ENCODE peak calls at places on chromosomes 1 and 21, in eight cellular contexts. One of them, this sample, is unnamed.

GRCh38 chr1:3984586-3984985 is 84.5 kb upstream of the C1orf174 start:
- DNase-seq in upper lobe of right lung: no peak
- DNase-seq in Kasumi-1: no peak
- DNase-seq in GM13976: no peak
- DNase-seq in GM12865: no peak
- DNase-seq in LoVo: no peak
- DNase-seq in fibroblast of lung: no peak
- DNase-seq in adipocyte: no peak
- DNase-seq in this sample: no peak

GRCh38 chr1:77288275-77288674 is 6.5 kb downstream of the AK5 start:
- DNase-seq in adipocyte: peak; percentile 46
- DNase-seq in GM13976: no peak
- DNase-seq in GM12865: no peak
- DNase-seq in Kasumi-1: no peak
- DNase-seq in LoVo: no peak
- DNase-seq in upper lobe of right lung: no peak
- DNase-seq in fibroblast of lung: peak; percentile 34
- DNase-seq in this sample: no peak

GRCh38 chr21:44456915-44457736 is 1.8 kb downstream of the LRRC3 start:
- DNase-seq in upper lobe of right lung: peak; percentile 64
- DNase-seq in fibroblast of lung: no peak
- DNase-seq in adipocyte: no peak
- DNase-seq in Kasumi-1: no peak
- DNase-seq in LoVo: no peak
- DNase-seq in GM13976: no peak
- DNase-seq in GM12865: no peak
- DNase-seq in this sample: no peak

GRCh38 chr1:22778842-22779520 is 68.3 kb downstream of the EPHB2 start:
- DNase-seq in GM13976: no peak
- DNase-seq in Kasumi-1: no peak
- DNase-seq in adipocyte: no peak
- DNase-seq in GM12865: no peak
- DNase-seq in fibroblast of lung: peak; percentile 51
- DNase-seq in LoVo: no peak
- DNase-seq in upper lobe of right lung: no peak
- DNase-seq in this sample: no peak

GRCh38 chr1:176102700-176103244 is 104.3 kb downstream of the COP1 start:
- DNase-seq in GM13976: no peak
- DNase-seq in upper lobe of right lung: no peak
- DNase-seq in Kasumi-1: no peak
- DNase-seq in LoVo: no peak
- DNase-seq in GM12865: no peak
- DNase-seq in fibroblast of lung: no peak
- DNase-seq in adipocyte: no peak
- DNase-seq in this sample: no peak

GRCh38 chr1:100107696-100108095 is 25.0 kb downstream of the SASS6 start:
- DNase-seq in adipocyte: no peak
- DNase-seq in GM13976: no peak
- DNase-seq in LoVo: no peak
- DNase-seq in upper lobe of right lung: no peak
- DNase-seq in GM12865: no peak
- DNase-seq in Kasumi-1: no peak
- DNase-seq in fibroblast of lung: no peak
- DNase-seq in this sample: no peak

GRCh38 chr21:36928960-36929359 is 37.5 kb downstream of the HLCS start:
- DNase-seq in GM13976: no peak
- DNase-seq in LoVo: no peak
- DNase-seq in upper lobe of right lung: no peak
- DNase-seq in Kasumi-1: no peak
- DNase-seq in GM12865: no peak
- DNase-seq in fibroblast of lung: no peak
- DNase-seq in adipocyte: no peak
- DNase-seq in this sample: no peak

GRCh38 chr21:36310016-36310415 is 10.0 kb upstream of the MORC3 start:
- DNase-seq in adipocyte: no peak
- DNase-seq in Kasumi-1: no peak
- DNase-seq in upper lobe of right lung: no peak
- DNase-seq in GM12865: peak; percentile 89
- DNase-seq in GM13976: peak; percentile 65
- DNase-seq in LoVo: no peak
- DNase-seq in fibroblast of lung: no peak
- DNase-seq in this sample: no peak

GRCh38 chr1:104921552-104921951 is 1171.9 kb downstream of the AMY1C start:
- DNase-seq in fibroblast of lung: no peak
- DNase-seq in Kasumi-1: no peak
- DNase-seq in LoVo: no peak
- DNase-seq in adipocyte: peak; percentile 52
- DNase-seq in GM12865: no peak
- DNase-seq in upper lobe of right lung: no peak
- DNase-seq in GM13976: no peak
- DNase-seq in this sample: no peak

GRCh38 chr1:117093870-117094621 is 27.5 kb downstream of the TRIM45 start:
- DNase-seq in upper lobe of right lung: no peak
- DNase-seq in adipocyte: peak; percentile 65
- DNase-seq in GM12865: peak; percentile 41
- DNase-seq in GM13976: no peak
- DNase-seq in LoVo: peak; percentile 40
- DNase-seq in Kasumi-1: peak; percentile 66
- DNase-seq in fibroblast of lung: peak; percentile 50
- DNase-seq in this sample: peak; percentile 70

GRCh38 chr21:45506241-45506817 is 35.9 kb downstream of the SLC19A1 start:
- DNase-seq in adipocyte: no peak
- DNase-seq in GM13976: no peak
- DNase-seq in LoVo: no peak
- DNase-seq in upper lobe of right lung: peak; percentile 54
- DNase-seq in GM12865: no peak
- DNase-seq in Kasumi-1: no peak
- DNase-seq in fibroblast of lung: no peak
- DNase-seq in this sample: no peak

GRCh38 chr1:96945509-96946084 is 224.0 kb downstream of the PTBP2 start:
- DNase-seq in adipocyte: no peak
- DNase-seq in fibroblast of lung: peak; percentile 25
- DNase-seq in LoVo: no peak
- DNase-seq in Kasumi-1: no peak
- DNase-seq in GM12865: no peak
- DNase-seq in GM13976: no peak
- DNase-seq in upper lobe of right lung: no peak
- DNase-seq in this sample: no peak

GRCh38 chr1:220787069-220787614 is 429 bp downstream of the MTARC1 start:
- DNase-seq in GM13976: no peak
- DNase-seq in adipocyte: no peak
- DNase-seq in fibroblast of lung: no peak
- DNase-seq in GM12865: no peak
- DNase-seq in Kasumi-1: peak; percentile 18
- DNase-seq in LoVo: peak; percentile 70
- DNase-seq in upper lobe of right lung: peak; percentile 84
- DNase-seq in this sample: no peak

GRCh38 chr1:9378801-9379200 is 86.1 kb downstream of the SPSB1 start:
- DNase-seq in LoVo: no peak
- DNase-seq in GM12865: no peak
- DNase-seq in GM13976: no peak
- DNase-seq in Kasumi-1: no peak
- DNase-seq in fibroblast of lung: no peak
- DNase-seq in upper lobe of right lung: no peak
- DNase-seq in adipocyte: no peak
- DNase-seq in this sample: no peak

GRCh38 chr1:117060441-117061317 is 553 bp downstream of the TTF2 start:
- DNase-seq in adipocyte: peak; percentile 54
- DNase-seq in GM13976: peak; percentile 52
- DNase-seq in fibroblast of lung: peak; percentile 42
- DNase-seq in LoVo: peak; percentile 48
- DNase-seq in GM12865: peak; percentile 82
- DNase-seq in Kasumi-1: peak; percentile 54
- DNase-seq in upper lobe of right lung: no peak
- DNase-seq in this sample: peak; percentile 48

GRCh38 chr1:180860535-180860934 is 52.2 kb upstream of the KIAA1614 start:
- DNase-seq in adipocyte: no peak
- DNase-seq in GM12865: no peak
- DNase-seq in Kasumi-1: no peak
- DNase-seq in fibroblast of lung: no peak
- DNase-seq in upper lobe of right lung: no peak
- DNase-seq in LoVo: no peak
- DNase-seq in GM13976: no peak
- DNase-seq in this sample: no peak

This sample was measured in RPMI7951.